ENCODE peak calls at places on chromosomes 13 and 19, in five cellular contexts. One of them, this sample, is unnamed.
A peak's percentile ranks its signal among the peaks of the same experiment; 100 is the strongest.

GRCh38 chr13:72120632-72121031 is 253.6 kb upstream of the DACH1 start:
- DNase-seq in dorsolateral prefrontal cortex: no peak
- DNase-seq in astrocyte: no peak
- DNase-seq in brain microvascular endothelial cell: no peak
- DNase-seq in neural progenitor cell: no peak
- DNase-seq in this sample: no peak

GRCh38 chr13:44404261-44405139 is 30.9 kb downstream of the SERP2 start:
- DNase-seq in neural progenitor cell: peak; percentile 40
- DNase-seq in brain microvascular endothelial cell: no peak
- DNase-seq in dorsolateral prefrontal cortex: no peak
- DNase-seq in astrocyte: no peak
- DNase-seq in this sample: no peak

GRCh38 chr13:45860240-45860639 is 8.7 kb upstream of the SIAH3 start:
- DNase-seq in neural progenitor cell: no peak
- DNase-seq in astrocyte: no peak
- DNase-seq in dorsolateral prefrontal cortex: no peak
- DNase-seq in brain microvascular endothelial cell: no peak
- DNase-seq in this sample: no peak

GRCh38 chr13:79767126-79767525 is 286.2 kb downstream of the NDFIP2 start:
- DNase-seq in neural progenitor cell: no peak
- DNase-seq in brain microvascular endothelial cell: no peak
- DNase-seq in astrocyte: peak; percentile 50
- DNase-seq in dorsolateral prefrontal cortex: no peak
- DNase-seq in this sample: no peak

GRCh38 chr13:76803831-76804230 is 82.4 kb downstream of the KCTD12 start:
- DNase-seq in dorsolateral prefrontal cortex: no peak
- DNase-seq in astrocyte: no peak
- DNase-seq in neural progenitor cell: no peak
- DNase-seq in brain microvascular endothelial cell: no peak
- DNase-seq in this sample: no peak

GRCh38 chr13:50078512-50079277 is 63.5 kb downstream of the KCNRG start:
- DNase-seq in dorsolateral prefrontal cortex: no peak
- DNase-seq in neural progenitor cell: no peak
- DNase-seq in astrocyte: no peak
- DNase-seq in brain microvascular endothelial cell: no peak
- DNase-seq in this sample: no peak

GRCh38 chr19:51807111-51807701 is 12.2 kb downstream of the FPR3 start:
- DNase-seq in astrocyte: no peak
- DNase-seq in neural progenitor cell: no peak
- DNase-seq in brain microvascular endothelial cell: peak; percentile 21
- DNase-seq in dorsolateral prefrontal cortex: no peak
- DNase-seq in this sample: peak; percentile 32

GRCh38 chr19:12994701-12995595 is at the start of gene NFIX:
- DNase-seq in dorsolateral prefrontal cortex: no peak
- DNase-seq in neural progenitor cell: peak; percentile 89
- DNase-seq in astrocyte: no peak
- DNase-seq in brain microvascular endothelial cell: no peak
- DNase-seq in this sample: peak; percentile 86

GRCh38 chr13:31227870-31228269 is 28.1 kb downstream of the B3GLCT start:
- DNase-seq in dorsolateral prefrontal cortex: no peak
- DNase-seq in neural progenitor cell: no peak
- DNase-seq in brain microvascular endothelial cell: no peak
- DNase-seq in astrocyte: no peak
- DNase-seq in this sample: no peak

GRCh38 chr19:19860756-19861390 is 4.8 kb upstream of the ZNF253 start:
- DNase-seq in brain microvascular endothelial cell: no peak
- DNase-seq in astrocyte: no peak
- DNase-seq in neural progenitor cell: peak; percentile 75
- DNase-seq in dorsolateral prefrontal cortex: no peak
- DNase-seq in this sample: no peak

GRCh38 chr13:20404488-20405222 is 121.0 kb downstream of the CRYL1 start:
- DNase-seq in dorsolateral prefrontal cortex: no peak
- DNase-seq in neural progenitor cell: no peak
- DNase-seq in brain microvascular endothelial cell: no peak
- DNase-seq in astrocyte: no peak
- DNase-seq in this sample: no peak

GRCh38 chr13:27117158-27117557 is 54.5 kb downstream of the USP12 start:
- DNase-seq in neural progenitor cell: no peak
- DNase-seq in astrocyte: peak; percentile 25
- DNase-seq in brain microvascular endothelial cell: no peak
- DNase-seq in dorsolateral prefrontal cortex: no peak
- DNase-seq in this sample: no peak

GRCh38 chr19:48575931-48576622 is 24.1 kb downstream of the SULT2B1 start:
- DNase-seq in brain microvascular endothelial cell: no peak
- DNase-seq in astrocyte: no peak
- DNase-seq in neural progenitor cell: no peak
- DNase-seq in dorsolateral prefrontal cortex: no peak
- DNase-seq in this sample: no peak

GRCh38 chr13:113209336-113209879 is at the start of gene CUL4A:
- DNase-seq in neural progenitor cell: peak; percentile 95
- DNase-seq in brain microvascular endothelial cell: peak; percentile 48
- DNase-seq in astrocyte: peak; percentile 49
- DNase-seq in dorsolateral prefrontal cortex: peak; percentile 67
- DNase-seq in this sample: peak; percentile 95

GRCh38 chr19:5782322-5782721 is 2.2 kb downstream of the PRR22 start:
- DNase-seq in neural progenitor cell: no peak
- DNase-seq in brain microvascular endothelial cell: no peak
- DNase-seq in astrocyte: no peak
- DNase-seq in dorsolateral prefrontal cortex: no peak
- DNase-seq in this sample: no peak

GRCh38 chr13:73970413-73971055 is 163.7 kb downstream of the KLF12 start:
- DNase-seq in dorsolateral prefrontal cortex: peak; percentile 62
- DNase-seq in astrocyte: no peak
- DNase-seq in brain microvascular endothelial cell: peak; percentile 5
- DNase-seq in neural progenitor cell: no peak
- DNase-seq in this sample: no peak

GRCh38 chr19:1396768-1397679 is 4.3 kb downstream of the GAMT start:
- DNase-seq in neural progenitor cell: no peak
- DNase-seq in astrocyte: no peak
- DNase-seq in dorsolateral prefrontal cortex: no peak
- DNase-seq in brain microvascular endothelial cell: no peak
- DNase-seq in this sample: peak; percentile 38

GRCh38 chr13:77434289-77434688 is 101.2 kb upstream of the SCEL start:
- DNase-seq in neural progenitor cell: no peak
- DNase-seq in dorsolateral prefrontal cortex: no peak
- DNase-seq in astrocyte: no peak
- DNase-seq in brain microvascular endothelial cell: no peak
- DNase-seq in this sample: no peak

GRCh38 chr13:33016414-33017409 is at the start of gene KL:
- DNase-seq in neural progenitor cell: peak; percentile 53
- DNase-seq in dorsolateral prefrontal cortex: no peak
- DNase-seq in astrocyte: no peak
- DNase-seq in brain microvascular endothelial cell: no peak
- DNase-seq in this sample: peak; percentile 34

GRCh38 chr13:33014291-33014690 is 1.9 kb upstream of the KL start:
- DNase-seq in dorsolateral prefrontal cortex: no peak
- DNase-seq in brain microvascular endothelial cell: no peak
- DNase-seq in astrocyte: peak; percentile 47
- DNase-seq in neural progenitor cell: no peak
- DNase-seq in this sample: no peak

GRCh38 chr13:33015275-33015674 is 948 bp upstream of the KL start:
- DNase-seq in dorsolateral prefrontal cortex: no peak
- DNase-seq in neural progenitor cell: no peak
- DNase-seq in astrocyte: no peak
- DNase-seq in brain microvascular endothelial cell: no peak
- DNase-seq in this sample: no peak

GRCh38 chr13:33017410-33017929 is 1.2 kb downstream of the KL start:
- DNase-seq in dorsolateral prefrontal cortex: no peak
- DNase-seq in brain microvascular endothelial cell: no peak
- DNase-seq in astrocyte: peak; percentile 44
- DNase-seq in neural progenitor cell: peak; percentile 54
- DNase-seq in this sample: peak; percentile 38

DNA sequence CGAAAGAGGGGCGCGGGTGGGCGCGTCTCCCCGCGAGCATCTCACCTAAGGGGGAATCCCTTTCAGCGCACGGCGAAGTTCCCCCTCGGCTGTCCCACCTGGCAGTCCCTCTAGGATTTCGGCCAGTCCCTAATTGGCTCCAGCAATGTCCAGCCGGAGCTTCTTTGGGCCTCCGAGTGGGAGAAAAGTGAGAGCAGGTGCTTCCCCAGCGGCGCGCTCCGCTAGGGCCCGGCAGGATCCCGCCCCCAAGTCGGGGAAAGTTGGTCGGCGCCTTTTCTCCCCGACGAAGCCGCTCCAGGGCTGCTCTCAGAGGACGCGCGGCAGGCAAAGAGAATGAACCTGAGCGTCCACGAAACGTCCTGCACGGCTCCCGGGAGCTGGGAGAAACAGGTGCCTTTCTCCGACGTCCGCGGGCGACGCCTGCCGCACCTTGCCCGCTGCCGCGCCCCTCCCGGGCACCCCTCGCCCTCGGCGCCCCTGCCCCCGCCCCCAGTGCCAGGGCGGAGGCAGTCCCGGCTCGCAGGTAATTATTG is 366 bp upstream of the KL start:
- DNase-seq in neural progenitor cell: peak; percentile 45
- DNase-seq in brain microvascular endothelial cell: no peak
- DNase-seq in astrocyte: no peak
- DNase-seq in dorsolateral prefrontal cortex: no peak
- DNase-seq in this sample: peak; percentile 8
- H3K27ac ChIP-seq in neural progenitor cell: no peak overlapping the region
- H3K27ac ChIP-seq in brain microvascular endothelial cell: no peak overlapping the region
- H3K27ac ChIP-seq in astrocyte: no peak overlapping the region
- H3K27ac ChIP-seq in dorsolateral prefrontal cortex: no peak overlapping the region
- H3K27ac ChIP-seq in this sample: no peak overlapping the region

DNA sequence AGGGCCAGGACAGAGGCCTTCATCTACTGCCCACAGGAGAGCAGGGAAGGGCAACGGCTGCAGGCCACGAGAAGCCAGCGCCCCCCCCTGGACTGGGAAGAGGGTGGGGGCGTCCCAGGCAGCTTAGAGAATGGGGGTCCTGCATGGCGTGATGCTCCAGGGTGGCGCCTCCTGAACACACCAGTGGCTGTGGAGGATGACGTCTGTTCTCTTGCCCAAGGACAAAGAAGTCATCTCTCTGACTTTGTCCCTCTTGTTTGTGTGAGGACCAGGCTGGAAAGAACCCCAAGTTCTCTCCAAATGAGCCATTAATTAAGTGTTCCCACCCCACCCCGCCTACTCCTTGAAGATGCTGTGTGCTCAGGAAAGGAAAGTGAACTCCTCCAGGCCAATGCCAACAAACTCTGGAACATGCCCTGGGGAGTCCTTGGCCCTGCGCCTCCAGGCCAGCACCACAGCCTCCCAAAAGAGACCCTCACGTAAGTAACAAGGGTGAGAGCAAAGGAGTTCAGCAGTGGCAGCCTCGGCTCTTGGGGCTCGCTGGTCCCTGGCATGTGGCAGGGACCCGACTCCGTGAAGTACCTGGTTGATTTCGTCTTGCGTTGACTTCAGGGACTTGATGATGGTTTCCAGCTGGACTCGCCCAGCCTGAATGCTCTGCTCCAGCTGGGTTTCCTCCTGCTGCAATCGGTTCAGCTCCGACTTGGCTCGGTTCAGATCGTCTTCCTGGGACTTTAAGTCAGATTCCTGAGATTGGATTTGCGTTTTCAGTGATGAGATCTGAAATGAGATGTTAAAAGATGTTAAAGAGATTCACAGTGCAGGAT is 68.4 kb downstream of the EPS15L1 start:
- DNase-seq in brain microvascular endothelial cell: no peak
- DNase-seq in neural progenitor cell: no peak
- DNase-seq in dorsolateral prefrontal cortex: no peak
- DNase-seq in astrocyte: no peak
- DNase-seq in this sample: no peak
- H3K27ac ChIP-seq in brain microvascular endothelial cell: no peak overlapping the region
- H3K27ac ChIP-seq in neural progenitor cell: no peak overlapping the region
- H3K27ac ChIP-seq in dorsolateral prefrontal cortex: no peak overlapping the region
- H3K27ac ChIP-seq in astrocyte: no peak overlapping the region
- H3K27ac ChIP-seq in this sample: no peak overlapping the region

DNA sequence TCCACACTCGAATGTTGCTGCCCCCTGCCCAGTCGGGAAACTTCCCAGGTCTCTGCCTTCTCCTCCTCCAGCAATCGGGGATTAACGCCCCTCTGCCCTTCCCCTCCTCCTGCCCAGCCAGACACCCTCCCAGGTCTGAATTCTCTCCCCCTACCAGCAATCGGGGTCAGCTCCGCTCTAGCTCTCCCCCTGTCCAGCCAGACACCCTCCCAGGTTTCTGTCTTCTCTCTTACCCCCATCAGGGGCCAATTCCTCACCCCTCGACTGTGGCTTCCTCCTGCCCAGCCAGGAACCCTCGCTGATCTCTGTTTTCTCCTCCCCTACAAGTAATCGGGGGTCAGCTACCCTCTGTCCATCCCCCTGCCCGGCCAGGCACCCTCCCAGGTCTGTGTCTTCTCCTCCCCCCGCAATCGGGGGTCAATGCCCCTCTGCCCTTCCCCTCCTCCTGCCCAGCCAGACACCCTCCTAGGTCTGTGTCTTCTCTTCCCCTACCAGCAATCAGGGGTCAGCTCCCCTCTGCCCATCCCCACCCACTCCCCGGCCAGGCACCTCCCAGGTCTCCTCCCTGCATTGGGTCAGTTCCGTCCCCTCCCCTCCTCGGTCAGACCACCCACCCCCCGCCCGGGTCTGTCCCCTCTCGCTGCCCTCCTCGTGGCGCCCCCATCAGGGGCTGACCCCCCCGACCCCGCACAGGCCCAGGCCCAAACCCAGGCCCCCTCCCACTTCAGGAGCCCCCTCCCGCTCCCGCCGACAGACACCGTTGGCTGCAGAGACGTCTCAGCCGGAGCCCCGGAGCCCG is 668 bp downstream of the ZFR2 start:
- DNase-seq in brain microvascular endothelial cell: no peak
- DNase-seq in neural progenitor cell: peak; percentile 61
- DNase-seq in dorsolateral prefrontal cortex: no peak
- DNase-seq in astrocyte: no peak
- DNase-seq in this sample: no peak
- H3K27ac ChIP-seq in brain microvascular endothelial cell: no peak overlapping the region
- H3K27ac ChIP-seq in neural progenitor cell: peak overlapping the region; percentile 46
- H3K27ac ChIP-seq in dorsolateral prefrontal cortex: peak overlapping the region; percentile 82
- H3K27ac ChIP-seq in astrocyte: no peak overlapping the region
- H3K27ac ChIP-seq in this sample: no peak overlapping the region

GRCh38 chr13:21518617-21519144 is 59.6 kb upstream of the ZDHHC20 start:
- DNase-seq in neural progenitor cell: no peak
- DNase-seq in brain microvascular endothelial cell: no peak
- DNase-seq in dorsolateral prefrontal cortex: no peak
- DNase-seq in astrocyte: no peak
- DNase-seq in this sample: no peak

GRCh38 chr13:21517576-21517975 is 58.5 kb upstream of the ZDHHC20 start:
- DNase-seq in astrocyte: no peak
- DNase-seq in neural progenitor cell: no peak
- DNase-seq in dorsolateral prefrontal cortex: no peak
- DNase-seq in brain microvascular endothelial cell: no peak
- DNase-seq in this sample: no peak

GRCh38 chr13:21526707-21527454 is 67.8 kb upstream of the ZDHHC20 start:
- DNase-seq in brain microvascular endothelial cell: no peak
- DNase-seq in astrocyte: no peak
- DNase-seq in dorsolateral prefrontal cortex: no peak
- DNase-seq in neural progenitor cell: no peak
- DNase-seq in this sample: no peak

GRCh38 chr13:21522847-21523246 is 63.7 kb upstream of the ZDHHC20 start:
- DNase-seq in astrocyte: no peak
- DNase-seq in brain microvascular endothelial cell: no peak
- DNase-seq in neural progenitor cell: no peak
- DNase-seq in dorsolateral prefrontal cortex: no peak
- DNase-seq in this sample: no peak

DNA sequence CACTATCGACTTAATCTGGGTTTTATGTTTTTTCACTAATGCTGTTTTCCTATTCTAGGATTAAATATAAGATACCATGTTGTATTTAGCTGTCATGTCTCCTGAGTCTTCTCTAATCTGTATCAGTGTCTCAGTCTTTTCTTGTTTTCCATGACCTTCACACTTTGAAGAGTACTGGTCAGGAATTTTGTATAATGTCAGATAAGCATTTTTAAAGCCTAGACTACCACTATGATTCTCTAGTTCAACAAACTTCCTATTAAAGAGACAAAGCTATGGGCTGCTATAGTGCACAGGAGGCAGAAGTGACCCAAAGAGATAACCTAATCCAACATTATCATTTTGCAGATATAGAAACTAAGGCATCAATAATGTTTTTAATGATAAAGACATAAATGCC is 63.0 kb upstream of the ZDHHC20 start:
- DNase-seq in astrocyte: no peak
- DNase-seq in dorsolateral prefrontal cortex: no peak
- DNase-seq in brain microvascular endothelial cell: no peak
- DNase-seq in neural progenitor cell: no peak
- DNase-seq in this sample: no peak
- H3K27ac ChIP-seq in astrocyte: no peak overlapping the region
- H3K27ac ChIP-seq in dorsolateral prefrontal cortex: no peak overlapping the region
- H3K27ac ChIP-seq in brain microvascular endothelial cell: no peak overlapping the region
- H3K27ac ChIP-seq in neural progenitor cell: no peak overlapping the region
- H3K27ac ChIP-seq in this sample: no peak overlapping the region